ENCODE peak calls at places on chromosomes 12 and 14, in nine cellular contexts. One of them, this sample, is unnamed.

GRCh38 chr14:68884031-68885030 is 91.5 kb upstream of the ZFP36L1 start:
- DNase-seq in endothelial cell: no peak
- DNase-seq in HCT116: peak
- DNase-seq in fibroblast of villous mesenchyme: peak
- DNase-seq in neural progenitor cell: no peak
- DNase-seq in GM10248: no peak
- DNase-seq in CD8-positive, alpha-beta T cell: no peak
- DNase-seq in lower leg skin: no peak
- DNase-seq in mucosa of descending colon: no peak
- DNase-seq in this sample: no peak

GRCh38 chr12:78540621-78541336 is 323.8 kb upstream of the SYT1 start:
- DNase-seq in endothelial cell: no peak
- DNase-seq in HCT116: no peak
- DNase-seq in fibroblast of villous mesenchyme: peak
- DNase-seq in neural progenitor cell: no peak
- DNase-seq in GM10248: no peak
- DNase-seq in CD8-positive, alpha-beta T cell: no peak
- DNase-seq in lower leg skin: no peak
- DNase-seq in mucosa of descending colon: no peak
- DNase-seq in this sample: no peak

GRCh38 chr12:127504874-127505273 is 762.1 kb upstream of the TMEM132C start:
- DNase-seq in endothelial cell: no peak
- DNase-seq in HCT116: no peak
- DNase-seq in fibroblast of villous mesenchyme: no peak
- DNase-seq in neural progenitor cell: no peak
- DNase-seq in GM10248: no peak
- DNase-seq in CD8-positive, alpha-beta T cell: no peak
- DNase-seq in lower leg skin: no peak
- DNase-seq in mucosa of descending colon: no peak
- DNase-seq in this sample: no peak

GRCh38 chr12:27733052-27733656 is 22.5 kb downstream of the MRPS35 start:
- DNase-seq in endothelial cell: no peak
- DNase-seq in HCT116: no peak
- DNase-seq in fibroblast of villous mesenchyme: peak
- DNase-seq in neural progenitor cell: peak
- DNase-seq in GM10248: peak
- DNase-seq in CD8-positive, alpha-beta T cell: no peak
- DNase-seq in lower leg skin: no peak
- DNase-seq in mucosa of descending colon: peak
- DNase-seq in this sample: no peak

GRCh38 chr14:41285193-41285748 is 321.4 kb upstream of the LRFN5 start:
- DNase-seq in endothelial cell: peak
- DNase-seq in HCT116: no peak
- DNase-seq in fibroblast of villous mesenchyme: peak
- DNase-seq in neural progenitor cell: peak
- DNase-seq in GM10248: no peak
- DNase-seq in CD8-positive, alpha-beta T cell: no peak
- DNase-seq in lower leg skin: no peak
- DNase-seq in mucosa of descending colon: peak
- DNase-seq in this sample: peak

GRCh38 chr12:55720894-55721444 is 776 bp downstream of the RDH5 start:
- DNase-seq in endothelial cell: peak
- DNase-seq in HCT116: peak
- DNase-seq in fibroblast of villous mesenchyme: peak
- DNase-seq in neural progenitor cell: peak
- DNase-seq in GM10248: no peak
- DNase-seq in CD8-positive, alpha-beta T cell: no peak
- DNase-seq in lower leg skin: no peak
- DNase-seq in mucosa of descending colon: peak
- DNase-seq in this sample: no peak

GRCh38 chr14:80653951-80654350 is 287.6 kb downstream of the CEP128 start:
- DNase-seq in endothelial cell: no peak
- DNase-seq in HCT116: no peak
- DNase-seq in fibroblast of villous mesenchyme: no peak
- DNase-seq in neural progenitor cell: no peak
- DNase-seq in GM10248: no peak
- DNase-seq in CD8-positive, alpha-beta T cell: no peak
- DNase-seq in lower leg skin: no peak
- DNase-seq in mucosa of descending colon: no peak
- DNase-seq in this sample: no peak

GRCh38 chr14:39469094-39469710 is 37.0 kb upstream of the FBXO33 start:
- DNase-seq in endothelial cell: peak
- DNase-seq in HCT116: no peak
- DNase-seq in fibroblast of villous mesenchyme: peak
- DNase-seq in neural progenitor cell: peak
- DNase-seq in GM10248: no peak
- DNase-seq in CD8-positive, alpha-beta T cell: peak
- DNase-seq in lower leg skin: no peak
- DNase-seq in mucosa of descending colon: peak
- DNase-seq in this sample: peak

GRCh38 chr14:105224845-105225585 is 23.3 kb upstream of the BTBD6 start:
- DNase-seq in endothelial cell: no peak
- DNase-seq in HCT116: no peak
- DNase-seq in fibroblast of villous mesenchyme: no peak
- DNase-seq in neural progenitor cell: no peak
- DNase-seq in GM10248: no peak
- DNase-seq in CD8-positive, alpha-beta T cell: no peak
- DNase-seq in lower leg skin: no peak
- DNase-seq in mucosa of descending colon: no peak
- DNase-seq in this sample: no peak

GRCh38 chr14:104794099-104794498 is 1.4 kb downstream of the AKT1 start:
- DNase-seq in endothelial cell: no peak
- DNase-seq in HCT116: no peak
- DNase-seq in fibroblast of villous mesenchyme: peak
- DNase-seq in neural progenitor cell: peak
- DNase-seq in GM10248: peak
- DNase-seq in CD8-positive, alpha-beta T cell: peak
- DNase-seq in lower leg skin: no peak
- DNase-seq in mucosa of descending colon: peak
- DNase-seq in this sample: no peak

GRCh38 chr14:89373185-89373584 is 43.8 kb downstream of the FOXN3 start:
- DNase-seq in endothelial cell: no peak
- DNase-seq in HCT116: no peak
- DNase-seq in fibroblast of villous mesenchyme: no peak
- DNase-seq in neural progenitor cell: no peak
- DNase-seq in GM10248: no peak
- DNase-seq in CD8-positive, alpha-beta T cell: no peak
- DNase-seq in lower leg skin: no peak
- DNase-seq in mucosa of descending colon: no peak
- DNase-seq in this sample: no peak

GRCh38 chr14:50311337-50311973 is 574 bp downstream of the L2HGDH start:
- DNase-seq in endothelial cell: no peak
- DNase-seq in HCT116: no peak
- DNase-seq in fibroblast of villous mesenchyme: peak
- DNase-seq in neural progenitor cell: peak
- DNase-seq in GM10248: no peak
- DNase-seq in CD8-positive, alpha-beta T cell: no peak
- DNase-seq in lower leg skin: no peak
- DNase-seq in mucosa of descending colon: peak
- DNase-seq in this sample: no peak
- TF ChIP-seq CTCF in endothelial cell: no peak
- TF ChIP-seq CTCF in HCT116: peak
- TF ChIP-seq CTCF in fibroblast of villous mesenchyme: peak
- TF ChIP-seq CTCF in neural progenitor cell: peak
- TF ChIP-seq CTCF in GM10248: no peak
- TF ChIP-seq CTCF in CD8-positive, alpha-beta T cell: peak
- TF ChIP-seq CTCF in lower leg skin: no peak
- TF ChIP-seq CTCF in mucosa of descending colon: no peak
- TF ChIP-seq CTCF in this sample: peak

DNA sequence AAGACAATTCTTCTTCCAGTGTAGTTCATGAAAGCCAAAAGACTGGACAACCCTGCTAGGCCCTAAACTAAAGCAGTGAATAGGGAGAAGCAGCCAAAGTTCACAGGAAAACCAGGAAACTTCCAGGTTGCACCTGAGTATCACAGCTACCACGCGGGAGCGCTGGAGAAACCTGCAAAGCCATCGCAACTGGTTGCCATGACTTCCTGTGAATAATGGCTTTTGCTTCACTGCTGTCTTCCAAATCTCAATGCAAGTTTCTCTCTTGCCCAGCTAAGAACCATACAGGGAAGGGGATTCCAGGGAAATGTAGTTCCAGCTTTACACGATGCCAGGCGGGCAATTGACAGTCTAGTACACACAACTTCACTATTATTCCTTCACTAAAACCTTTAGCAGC is 114.1 kb downstream of the GXYLT1 start:
- DNase-seq in endothelial cell: no peak
- DNase-seq in HCT116: no peak
- DNase-seq in fibroblast of villous mesenchyme: no peak
- DNase-seq in neural progenitor cell: no peak
- DNase-seq in GM10248: no peak
- DNase-seq in CD8-positive, alpha-beta T cell: no peak
- DNase-seq in lower leg skin: no peak
- DNase-seq in mucosa of descending colon: no peak
- DNase-seq in this sample: no peak
- TF ChIP-seq CTCF in endothelial cell: no peak
- TF ChIP-seq CTCF in HCT116: no peak
- TF ChIP-seq CTCF in fibroblast of villous mesenchyme: no peak
- TF ChIP-seq CTCF in neural progenitor cell: no peak
- TF ChIP-seq CTCF in GM10248: no peak
- TF ChIP-seq CTCF in CD8-positive, alpha-beta T cell: no peak
- TF ChIP-seq CTCF in lower leg skin: no peak
- TF ChIP-seq CTCF in mucosa of descending colon: no peak
- TF ChIP-seq CTCF in this sample: no peak

GRCh38 chr12:19185262-19185929 is 55.9 kb downstream of the PLEKHA5 start:
- DNase-seq in endothelial cell: no peak
- DNase-seq in HCT116: no peak
- DNase-seq in fibroblast of villous mesenchyme: no peak
- DNase-seq in neural progenitor cell: no peak
- DNase-seq in GM10248: no peak
- DNase-seq in CD8-positive, alpha-beta T cell: no peak
- DNase-seq in lower leg skin: no peak
- DNase-seq in mucosa of descending colon: no peak
- DNase-seq in this sample: no peak

GRCh38 chr12:19177754-19178153 is 48.2 kb downstream of the PLEKHA5 start:
- DNase-seq in endothelial cell: no peak
- DNase-seq in HCT116: no peak
- DNase-seq in fibroblast of villous mesenchyme: peak
- DNase-seq in neural progenitor cell: no peak
- DNase-seq in GM10248: no peak
- DNase-seq in CD8-positive, alpha-beta T cell: no peak
- DNase-seq in lower leg skin: no peak
- DNase-seq in mucosa of descending colon: no peak
- DNase-seq in this sample: no peak

GRCh38 chr12:19179986-19180385 is 50.5 kb downstream of the PLEKHA5 start:
- DNase-seq in endothelial cell: no peak
- DNase-seq in HCT116: no peak
- DNase-seq in fibroblast of villous mesenchyme: no peak
- DNase-seq in neural progenitor cell: no peak
- DNase-seq in GM10248: no peak
- DNase-seq in CD8-positive, alpha-beta T cell: no peak
- DNase-seq in lower leg skin: no peak
- DNase-seq in mucosa of descending colon: no peak
- DNase-seq in this sample: no peak

GRCh38 chr12:19183121-19183838 is 53.7 kb downstream of the PLEKHA5 start:
- DNase-seq in endothelial cell: no peak
- DNase-seq in HCT116: no peak
- DNase-seq in fibroblast of villous mesenchyme: no peak
- DNase-seq in neural progenitor cell: peak
- DNase-seq in GM10248: no peak
- DNase-seq in CD8-positive, alpha-beta T cell: no peak
- DNase-seq in lower leg skin: no peak
- DNase-seq in mucosa of descending colon: no peak
- DNase-seq in this sample: no peak

DNA sequence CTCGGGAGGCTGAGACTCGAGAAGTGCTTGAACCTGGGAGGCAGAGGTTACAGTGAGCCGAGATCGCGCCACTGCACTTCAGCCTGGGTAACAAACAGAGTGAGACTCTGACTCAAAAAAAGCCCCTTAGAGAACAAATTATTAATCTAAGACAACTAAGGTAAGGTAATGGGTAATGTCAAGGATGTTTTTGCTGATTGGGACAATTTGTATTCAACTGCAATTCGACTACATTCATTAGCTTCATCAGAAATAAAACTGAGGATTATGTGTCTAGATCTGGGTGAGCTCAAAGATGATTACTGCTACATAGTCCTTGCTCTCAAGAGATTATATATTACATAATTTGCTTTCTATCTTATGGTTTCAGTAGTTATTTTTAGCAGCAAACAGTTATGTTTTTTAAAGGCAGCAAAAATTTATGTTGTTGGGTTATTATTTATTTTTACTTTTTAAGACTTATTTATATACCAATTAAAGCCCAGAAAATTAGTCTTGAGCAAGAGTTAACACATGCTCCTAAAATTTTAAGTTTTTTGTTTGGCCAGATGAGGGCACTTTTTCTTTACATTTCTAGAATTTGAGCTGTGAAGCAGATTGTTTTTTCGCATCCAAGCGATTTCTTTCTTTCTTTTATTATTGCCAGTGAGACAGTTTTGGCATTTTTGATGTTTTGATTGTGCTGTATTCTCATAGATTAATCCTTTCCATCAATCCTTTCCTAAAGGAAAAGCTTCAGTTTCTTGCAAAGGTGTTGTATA is 52.3 kb downstream of the PLEKHA5 start:
- DNase-seq in endothelial cell: no peak
- DNase-seq in HCT116: no peak
- DNase-seq in fibroblast of villous mesenchyme: no peak
- DNase-seq in neural progenitor cell: no peak
- DNase-seq in GM10248: no peak
- DNase-seq in CD8-positive, alpha-beta T cell: no peak
- DNase-seq in lower leg skin: no peak
- DNase-seq in mucosa of descending colon: no peak
- DNase-seq in this sample: no peak
- TF ChIP-seq CTCF in endothelial cell: no peak
- TF ChIP-seq CTCF in HCT116: no peak
- TF ChIP-seq CTCF in fibroblast of villous mesenchyme: peak
- TF ChIP-seq CTCF in neural progenitor cell: peak
- TF ChIP-seq CTCF in GM10248: no peak
- TF ChIP-seq CTCF in CD8-positive, alpha-beta T cell: no peak
- TF ChIP-seq CTCF in lower leg skin: no peak
- TF ChIP-seq CTCF in mucosa of descending colon: no peak
- TF ChIP-seq CTCF in this sample: peak

GRCh38 chr14:76919811-76920571 is 93.8 kb downstream of the LRRC74A start:
- DNase-seq in endothelial cell: no peak
- DNase-seq in HCT116: no peak
- DNase-seq in fibroblast of villous mesenchyme: peak
- DNase-seq in neural progenitor cell: no peak
- DNase-seq in GM10248: no peak
- DNase-seq in CD8-positive, alpha-beta T cell: no peak
- DNase-seq in lower leg skin: no peak
- DNase-seq in mucosa of descending colon: peak
- DNase-seq in this sample: no peak

GRCh38 chr14:76917759-76918175 is 91.6 kb downstream of the LRRC74A start:
- DNase-seq in endothelial cell: no peak
- DNase-seq in HCT116: no peak
- DNase-seq in fibroblast of villous mesenchyme: no peak
- DNase-seq in neural progenitor cell: no peak
- DNase-seq in GM10248: no peak
- DNase-seq in CD8-positive, alpha-beta T cell: no peak
- DNase-seq in lower leg skin: peak
- DNase-seq in mucosa of descending colon: no peak
- DNase-seq in this sample: no peak

GRCh38 chr14:76919431-76919810 is 93.2 kb downstream of the LRRC74A start:
- DNase-seq in endothelial cell: no peak
- DNase-seq in HCT116: no peak
- DNase-seq in fibroblast of villous mesenchyme: no peak
- DNase-seq in neural progenitor cell: no peak
- DNase-seq in GM10248: no peak
- DNase-seq in CD8-positive, alpha-beta T cell: no peak
- DNase-seq in lower leg skin: no peak
- DNase-seq in mucosa of descending colon: no peak
- DNase-seq in this sample: no peak

GRCh38 chr14:76918176-76918750 is 92.1 kb downstream of the LRRC74A start:
- DNase-seq in endothelial cell: no peak
- DNase-seq in HCT116: no peak
- DNase-seq in fibroblast of villous mesenchyme: peak
- DNase-seq in neural progenitor cell: no peak
- DNase-seq in GM10248: no peak
- DNase-seq in CD8-positive, alpha-beta T cell: no peak
- DNase-seq in lower leg skin: peak
- DNase-seq in mucosa of descending colon: peak
- DNase-seq in this sample: no peak

GRCh38 chr14:76918751-76919421 is 92.7 kb downstream of the LRRC74A start:
- DNase-seq in endothelial cell: peak
- DNase-seq in HCT116: peak
- DNase-seq in fibroblast of villous mesenchyme: peak
- DNase-seq in neural progenitor cell: peak
- DNase-seq in GM10248: no peak
- DNase-seq in CD8-positive, alpha-beta T cell: no peak
- DNase-seq in lower leg skin: peak
- DNase-seq in mucosa of descending colon: peak
- DNase-seq in this sample: no peak
- TF ChIP-seq CTCF in endothelial cell: no peak
- TF ChIP-seq CTCF in HCT116: no peak
- TF ChIP-seq CTCF in fibroblast of villous mesenchyme: no peak
- TF ChIP-seq CTCF in neural progenitor cell: peak
- TF ChIP-seq CTCF in GM10248: no peak
- TF ChIP-seq CTCF in CD8-positive, alpha-beta T cell: no peak
- TF ChIP-seq CTCF in lower leg skin: no peak
- TF ChIP-seq CTCF in mucosa of descending colon: no peak
- TF ChIP-seq CTCF in this sample: peak